ENCODE peak calls at places on chromosomes 6 and 20, in ten cellular contexts. R is HT1080; V is GM23248; B is stimulated activated CD8-positive, alpha-beta memory T cell treated with anti-CD3 and anti-CD28 coated beads, Interleukin-15, amount 100 ng/mL, for 24 hours; O is T-helper 9 cell; E is neural crest cell; S is amniotic stem cell; T is NCI-H774; L is HEK293T; Q is non-pigmented ciliary epithelial cell. W is an unnamed sample.

GRCh38 chr6:20416567-20417345 is 15.1 kb downstream of the E2F3 start:
- DNase-seq in R (no peak), V (no peak), B (no peak), O (no peak), E (no peak), S (no peak), T (no peak), L (no peak), Q (no peak), W (no peak)

GRCh38 chr20:22686097-22686496 is 101.7 kb upstream of the FOXA2 start:
- DNase-seq in R (peak; percentile 81), V (peak; percentile 82), B (no peak), O (no peak), E (peak; percentile 34), S (peak; percentile 11), T (peak; percentile 63), L (peak; percentile 55), Q (peak; percentile 9), W (no peak)

GRCh38 chr6:30074331-30075093 is 1.1 kb downstream of the RNF39 start:
- DNase-seq in R (no peak), V (peak; percentile 26), B (no peak), O (no peak), E (no peak), S (no peak), T (no peak), L (no peak), Q (no peak), W (no peak)

GRCh38 chr6:36350681-36351091 is 14.0 kb upstream of the BNIP5 start:
- DNase-seq in R (peak; percentile 58), V (peak; percentile 76), B (no peak), O (no peak), E (no peak), S (no peak), T (no peak), L (no peak), Q (peak; percentile 92), W (no peak)

GRCh38 chr6:129828229-129828628 is 32.9 kb downstream of the TMEM244 start:
- DNase-seq in R (no peak), V (no peak), B (no peak), O (no peak), E (no peak), S (no peak), T (no peak), L (no peak), Q (no peak), W (no peak)

GRCh38 chr6:19865178-19865577 is 28.0 kb downstream of the ID4 start:
- DNase-seq in R (no peak), V (no peak), B (no peak), O (no peak), E (no peak), S (no peak), T (peak; percentile 87), L (no peak), Q (no peak), W (no peak)

GRCh38 chr20:47847882-47848485 is 62.7 kb upstream of the SULF2 start:
- DNase-seq in R (no peak), V (no peak), B (no peak), O (no peak), E (no peak), S (no peak), T (no peak), L (no peak), Q (no peak), W (peak; percentile 7)

GRCh38 chr20:50804453-50805348 is 9.8 kb downstream of the BCAS4 start:
- DNase-seq in R (no peak), V (no peak), B (no peak), O (no peak), E (no peak), S (no peak), T (no peak), L (no peak), Q (no peak), W (peak; percentile 55)

GRCh38 chr20:46130534-46130933 is 12.4 kb downstream of the CD40 start:
- DNase-seq in R (no peak), V (no peak), B (no peak), O (no peak), E (no peak), S (no peak), T (no peak), L (no peak), Q (no peak), W (no peak)

GRCh38 chr6:96608074-96608473 is 45.1 kb downstream of the FHL5 start:
- DNase-seq in R (no peak), V (no peak), B (no peak), O (no peak), E (no peak), S (no peak), T (no peak), L (no peak), Q (no peak), W (no peak)

GRCh38 chr6:52423971-52424381 is 3.8 kb downstream of the EFHC1 start:
- DNase-seq in R (peak; percentile 93), V (peak; percentile 86), B (no peak), O (no peak), E (no peak), S (no peak), T (no peak), L (no peak), Q (peak; percentile 73), W (no peak)

GRCh38 chr6:9044426-9044825 is 609.1 kb upstream of the SLC35B3 start:
- DNase-seq in R (no peak), V (no peak), B (no peak), O (no peak), E (no peak), S (no peak), T (no peak), L (no peak), Q (no peak), W (no peak)

GRCh38 chr6:23091795-23092194 is 522.4 kb downstream of the HDGFL1 start:
- DNase-seq in R (no peak), V (peak; percentile 35), B (no peak), O (no peak), E (no peak), S (no peak), T (no peak), L (no peak), Q (no peak), W (no peak)

W was measured in activated CD8-positive, alpha-beta T cell treated with anti-CD3 and anti-CD28 coated beads for 36 hours.